ENCODE peak calls at places on chromosomes 6 and 20, in nine cellular contexts. W is suprapubic skin, C is endothelial cell, X is NCI-H524 treated with DMSO at 0.1 percent for 48 hours, T is left cardiac atrium, I is osteocyte, E is Caki2, R is RPMI7951, O is cardiac muscle cell. Y is an unnamed sample.

GRCh38 chr20:52191132-52191435 is 495 bp downstream of the ZFP64 start:
- DNase-seq in W (no peak), C (no peak), X (no peak), T (no peak), I (no peak), E (no peak), R (peak; percentile 57), O (no peak), Y (no peak)

GRCh38 chr6:97068211-97068610 is 143.7 kb downstream of the KLHL32 start:
- DNase-seq in W (no peak), C (peak; percentile 35), X (no peak), T (no peak), I (no peak), E (no peak), R (peak; percentile 17), O (peak; percentile 23), Y (no peak)

GRCh38 chr6:152783217-152783878 is 32.8 kb downstream of the VIP start:
- DNase-seq in W (no peak), C (no peak), X (no peak), T (no peak), I (no peak), E (no peak), R (no peak), O (no peak), Y (no peak)

GRCh38 chr6:152236370-152237097 is 400.6 kb downstream of the SYNE1 start:
- DNase-seq in W (no peak), C (no peak), X (no peak), T (no peak), I (no peak), E (no peak), R (no peak), O (no peak), Y (no peak)

GRCh38 chr6:41712651-41713103 is 22.7 kb downstream of the TFEB start:
- DNase-seq in W (no peak), C (no peak), X (no peak), T (peak; percentile 52), I (no peak), E (no peak), R (no peak), O (no peak), Y (no peak)

GRCh38 chr6:55654445-55654844 is 75.5 kb upstream of the HMGCLL1 start:
- DNase-seq in W (no peak), C (no peak), X (no peak), T (no peak), I (no peak), E (no peak), R (no peak), O (no peak), Y (no peak)

GRCh38 chr6:29887819-29888581 is 54.3 kb upstream of the HLA-A start:
- DNase-seq in W (peak; percentile 93), C (peak; percentile 24), X (no peak), T (peak; percentile 82), I (no peak), E (no peak), R (peak; percentile 67), O (peak; percentile 25), Y (no peak)

GRCh38 chr6:34234667-34235604 is 1.7 kb upstream of the HMGA1 start:
- DNase-seq in W (no peak), C (peak; percentile 87), X (no peak), T (no peak), I (no peak), E (no peak), R (no peak), O (peak; percentile 93), Y (no peak)

GRCh38 chr20:22341508-22341907 is 242.9 kb downstream of the FOXA2 start:
- DNase-seq in W (no peak), C (no peak), X (no peak), T (no peak), I (no peak), E (peak; percentile 5), R (peak; percentile 81), O (no peak), Y (no peak)

GRCh38 chr6:32882879-32883250 is 28.9 kb downstream of the PSMB9 start:
- DNase-seq in W (no peak), C (no peak), X (no peak), T (no peak), I (no peak), E (no peak), R (peak; percentile 25), O (no peak), Y (no peak)

GRCh38 chr6:157663261-157663660 is 159.8 kb upstream of the SNX9 start:
- DNase-seq in W (peak; percentile 65), C (no peak), X (no peak), T (no peak), I (no peak), E (no peak), R (no peak), O (no peak), Y (no peak)

GRCh38 chr6:149452062-149452939 is 32.5 kb downstream of the ZC3H12D start:
- DNase-seq in W (no peak), C (no peak), X (no peak), T (no peak), I (no peak), E (no peak), R (no peak), O (no peak), Y (no peak)

GRCh38 chr6:52423971-52424381 is 3.8 kb downstream of the EFHC1 start:
- DNase-seq in W (no peak), C (no peak), X (no peak), T (peak; percentile 57), I (no peak), E (peak; percentile 81), R (peak; percentile 90), O (no peak), Y (no peak)

GRCh38 chr6:41582540-41582939 is 36.4 kb downstream of the FOXP4 start:
- DNase-seq in W (no peak), C (no peak), X (no peak), T (no peak), I (no peak), E (no peak), R (no peak), O (no peak), Y (no peak)

GRCh38 chr6:108959972-108960582 is 111.9 kb downstream of the ARMC2 start:
- DNase-seq in W (no peak), C (no peak), X (no peak), T (no peak), I (no peak), E (no peak), R (no peak), O (no peak), Y (no peak)

GRCh38 chr6:101114703-101115102 is 233.6 kb upstream of the ASCC3 start:
- DNase-seq in W (no peak), C (peak; percentile 8), X (peak; percentile 74), T (no peak), I (no peak), E (peak; percentile 4), R (peak; percentile 2), O (peak; percentile 53), Y (no peak)

GRCh38 chr6:148055410-148055809 is 287.2 kb upstream of the SASH1 start:
- DNase-seq in W (no peak), C (no peak), X (no peak), T (no peak), I (no peak), E (peak; percentile 44), R (no peak), O (no peak), Y (no peak)

GRCh38 chr6:132445201-132445951 is 44.1 kb upstream of the MOXD1 start:
- DNase-seq in W (no peak), C (no peak), X (no peak), T (no peak), I (no peak), E (peak; percentile 86), R (peak; percentile 91), O (no peak), Y (no peak)

GRCh38 chr6:43297644-43298564 is at the start of gene SLC22A7:
- DNase-seq in W (peak; percentile 57), C (no peak), X (no peak), T (peak; percentile 46), I (no peak), E (no peak), R (no peak), O (no peak), Y (no peak)

GRCh38 chr6:45921703-45922270 is 93.9 kb downstream of the CLIC5 start:
- DNase-seq in W (no peak), C (no peak), X (no peak), T (no peak), I (peak; percentile 36), E (no peak), R (peak; percentile 43), O (no peak), Y (no peak)

GRCh38 chr6:78436335-78436734 is 431.0 kb upstream of the IRAK1BP1 start:
- DNase-seq in W (no peak), C (no peak), X (no peak), T (no peak), I (no peak), E (peak; percentile 30), R (peak; percentile 22), O (no peak), Y (no peak)

GRCh38 chr6:125102901-125103300 is 50.7 kb upstream of the TPD52L1 start:
- DNase-seq in W (no peak), C (no peak), X (no peak), T (no peak), I (no peak), E (no peak), R (peak; percentile 85), O (peak; percentile 12), Y (no peak)

Y was measured in brain pericyte.